ENCODE peak calls at places on chromosomes 11 and 22, in ten cellular contexts. R is HFF-Myc; I is PC-3; Y is AG04449; X is COR-L47; D is activated T-helper 9 cell treated with anti-CD3 and anti-CD28 coated beads, Interleukin-2, amount 50 U/mL, for 16 hours; Q is stimulated activated naive CD4-positive, alpha-beta T cell; C is foreskin keratinocyte; V is choroid plexus epithelial cell; B is stimulated activated CD4-positive, alpha-beta T cell treated with anti-CD3 and anti-CD28 coated beads, Interleukin-12 subunit alpha, Interleukin-12 subunit beta, amount 100 ng/mL, for 48 hours. Z is an unnamed sample.
A peak's percentile ranks its signal among the peaks of the same experiment; 100 is the strongest.

GRCh38 chr11:9796276-9796675 is 132.4 kb downstream of the SWAP70 start:
- DNase-seq in D (no peak), B (no peak), I (no peak), R (no peak), C (no peak), Q (no peak), Y (no peak), V (no peak), X (no peak), Z (no peak)

GRCh38 chr11:134478611-134479010 is 66.6 kb upstream of the B3GAT1 start:
- DNase-seq in Q (no peak), Y (no peak), V (no peak), X (no peak), R (no peak), C (no peak), D (no peak), B (no peak), I (no peak), Z (no peak)

GRCh38 chr11:65553301-65554001 is 4.7 kb downstream of the LTBP3 start:
- DNase-seq in R (no peak), D (peak; percentile 44), Y (no peak), V (no peak), Q (peak; percentile 80), I (no peak), C (no peak), B (no peak), X (no peak), Z (no peak)

GRCh38 chr22:35995772-35996171 is 32.9 kb downstream of the RBFOX2 start:
- DNase-seq in D (no peak), C (peak; percentile 12), B (no peak), V (peak; percentile 90), R (peak; percentile 91), Y (peak; percentile 84), I (peak; percentile 37), Q (no peak), X (no peak), Z (no peak)

GRCh38 chr11:131464024-131464423 is 93.6 kb downstream of the NTM start:
- DNase-seq in Q (no peak), X (no peak), B (no peak), R (no peak), D (no peak), I (no peak), Y (no peak), V (no peak), C (no peak), Z (no peak)

GRCh38 chr11:9797300-9797699 is 133.4 kb downstream of the SWAP70 start:
- DNase-seq in D (no peak), B (no peak), C (no peak), R (no peak), I (no peak), V (no peak), Q (no peak), Y (no peak), X (no peak), Z (no peak)

GRCh38 chr11:16041207-16041606 is 315.1 kb downstream of the SOX6 start:
- DNase-seq in V (no peak), Y (no peak), I (no peak), B (no peak), D (no peak), C (no peak), X (no peak), Q (no peak), R (no peak), Z (no peak)

GRCh38 chr11:97722721-97723120 is 1298.0 kb upstream of the CNTN5 start:
- DNase-seq in R (no peak), C (no peak), Q (no peak), V (peak; percentile 34), Y (no peak), D (no peak), X (no peak), I (no peak), B (no peak), Z (no peak)

GRCh38 chr11:19718976-19719375 is 6.3 kb downstream of the NAV2 start:
- DNase-seq in I (no peak), B (no peak), D (no peak), X (no peak), R (no peak), Y (no peak), C (no peak), Q (no peak), V (peak; percentile 20), Z (no peak)

GRCh38 chr22:22855617-22856308 is 31.9 kb upstream of the IGLL5 start:
- DNase-seq in V (peak; percentile 7), I (peak; percentile 22), Y (no peak), X (no peak), B (no peak), C (no peak), R (no peak), D (no peak), Q (no peak), Z (no peak)

GRCh38 chr22:45304971-45305370 is 4.8 kb upstream of the FAM118A start:
- DNase-seq in D (no peak), Y (no peak), I (no peak), X (no peak), V (no peak), Q (no peak), C (no peak), B (no peak), R (no peak), Z (no peak)

GRCh38 chr11:45580399-45580798 is 85.0 kb downstream of the CHST1 start:
- DNase-seq in I (peak; percentile 43), Q (no peak), X (no peak), Y (no peak), C (no peak), D (no peak), R (peak; percentile 4), B (no peak), V (peak; percentile 61), Z (no peak)

GRCh38 chr11:105774899-105775298 is 165.0 kb downstream of the GRIA4 start:
- DNase-seq in X (no peak), I (no peak), V (no peak), Q (no peak), B (no peak), C (no peak), R (no peak), D (no peak), Y (no peak), Z (no peak)

GRCh38 chr11:86069408-86070086 is 663 bp upstream of the PICALM start:
- DNase-seq in D (no peak), Y (peak; percentile 95), V (peak; percentile 96), I (peak; percentile 75), R (peak; percentile 92), C (peak; percentile 94), X (peak; percentile 76), Q (no peak), B (no peak), Z (peak; percentile 81)

GRCh38 chr11:8608646-8609045 is 14.6 kb upstream of the STK33 start:
- DNase-seq in V (peak; percentile 51), Q (no peak), R (no peak), B (no peak), X (no peak), Y (no peak), I (no peak), D (no peak), C (no peak), Z (peak; percentile 41)

GRCh38 chr11:130437848-130438247 is 9.4 kb upstream of the ADAMTS8 start:
- DNase-seq in D (no peak), V (no peak), B (no peak), Q (no peak), C (peak; percentile 76), X (no peak), Y (no peak), I (no peak), R (no peak), Z (peak; percentile 49)

GRCh38 chr22:35543702-35544101 is 3.1 kb downstream of the RASD2 start:
- DNase-seq in B (no peak), V (no peak), Y (no peak), R (no peak), X (no peak), Q (no peak), C (no peak), I (no peak), D (no peak), Z (no peak)

GRCh38 chr22:43826142-43827093 is 14.3 kb upstream of the EFCAB6 start:
- DNase-seq in D (no peak), I (peak; percentile 62), B (no peak), R (no peak), Y (peak; percentile 33), X (peak; percentile 61), Q (no peak), V (peak; percentile 67), C (peak; percentile 64), Z (peak; percentile 27)

GRCh38 chr11:45622283-45622682 is 43.1 kb downstream of the CHST1 start:
- DNase-seq in Y (no peak), D (no peak), V (no peak), C (no peak), I (no peak), Q (no peak), R (no peak), X (no peak), B (no peak), Z (no peak)

GRCh38 chr22:35561796-35562526 is 21.3 kb downstream of the RASD2 start:
- DNase-seq in C (no peak), Q (no peak), D (no peak), V (peak; percentile 91), I (peak; percentile 31), R (peak; percentile 52), B (no peak), X (no peak), Y (no peak), Z (no peak)